ENCODE peak calls at places on chromosome 14, in six cellular contexts. One of them, this sample, is unnamed.

GRCh38 chr14:64225156-64225757 is 68.9 kb downstream of the ESR2 start:
- DNase-seq in CD8-positive, alpha-beta T cell: no peak
- DNase-seq in CD14-positive monocyte: no peak
- DNase-seq in WERI-Rb-1: no peak
- DNase-seq in choroid plexus epithelial cell: no peak
- DNase-seq in PC-3: no peak
- DNase-seq in this sample: no peak

GRCh38 chr14:49982522-49982951 is 89.7 kb downstream of the ARF6 start:
- DNase-seq in WERI-Rb-1: no peak
- DNase-seq in CD8-positive, alpha-beta T cell: no peak
- DNase-seq in CD14-positive monocyte: no peak
- DNase-seq in PC-3: no peak
- DNase-seq in choroid plexus epithelial cell: peak
- DNase-seq in this sample: no peak

GRCh38 chr14:68463705-68464104 is 329.2 kb downstream of the ZFP36L1 start:
- DNase-seq in PC-3: peak
- DNase-seq in CD8-positive, alpha-beta T cell: no peak
- DNase-seq in CD14-positive monocyte: no peak
- DNase-seq in choroid plexus epithelial cell: no peak
- DNase-seq in WERI-Rb-1: no peak
- DNase-seq in this sample: no peak

GRCh38 chr14:106790189-106791036 is 1264.0 kb downstream of the TMEM121 start:
- DNase-seq in choroid plexus epithelial cell: peak
- DNase-seq in PC-3: peak
- DNase-seq in CD14-positive monocyte: peak
- DNase-seq in WERI-Rb-1: peak
- DNase-seq in CD8-positive, alpha-beta T cell: peak
- DNase-seq in this sample: no peak

GRCh38 chr14:103889313-103890051 is 38.8 kb upstream of the TDRD9 start:
- DNase-seq in CD8-positive, alpha-beta T cell: no peak
- DNase-seq in choroid plexus epithelial cell: peak
- DNase-seq in PC-3: peak
- DNase-seq in WERI-Rb-1: no peak
- DNase-seq in CD14-positive monocyte: no peak
- DNase-seq in this sample: no peak

GRCh38 chr14:103483600-103483999 is 39.0 kb downstream of the CKB start:
- DNase-seq in choroid plexus epithelial cell: peak
- DNase-seq in PC-3: peak
- DNase-seq in WERI-Rb-1: no peak
- DNase-seq in CD14-positive monocyte: no peak
- DNase-seq in CD8-positive, alpha-beta T cell: no peak
- DNase-seq in this sample: no peak

GRCh38 chr14:22492601-22493000 is 96.4 kb downstream of the DAD1 start:
- DNase-seq in WERI-Rb-1: no peak
- DNase-seq in CD14-positive monocyte: no peak
- DNase-seq in PC-3: no peak
- DNase-seq in choroid plexus epithelial cell: no peak
- DNase-seq in CD8-positive, alpha-beta T cell: no peak
- DNase-seq in this sample: no peak

GRCh38 chr14:54108481-54109471 is 152.2 kb upstream of the BMP4 start:
- DNase-seq in PC-3: peak
- DNase-seq in CD8-positive, alpha-beta T cell: no peak
- DNase-seq in CD14-positive monocyte: no peak
- DNase-seq in choroid plexus epithelial cell: peak
- DNase-seq in WERI-Rb-1: no peak
- DNase-seq in this sample: no peak

GRCh38 chr14:99478133-99478532 is 2.5 kb downstream of the SETD3 start:
- DNase-seq in CD14-positive monocyte: no peak
- DNase-seq in choroid plexus epithelial cell: no peak
- DNase-seq in PC-3: no peak
- DNase-seq in WERI-Rb-1: no peak
- DNase-seq in CD8-positive, alpha-beta T cell: no peak
- DNase-seq in this sample: no peak

GRCh38 chr14:55713496-55713895 is 133.5 kb downstream of the KTN1 start:
- DNase-seq in CD14-positive monocyte: no peak
- DNase-seq in CD8-positive, alpha-beta T cell: no peak
- DNase-seq in WERI-Rb-1: no peak
- DNase-seq in choroid plexus epithelial cell: no peak
- DNase-seq in PC-3: no peak
- DNase-seq in this sample: no peak

GRCh38 chr14:49946320-49947141 is 53.6 kb downstream of the ARF6 start:
- DNase-seq in WERI-Rb-1: no peak
- DNase-seq in CD8-positive, alpha-beta T cell: no peak
- DNase-seq in CD14-positive monocyte: no peak
- DNase-seq in choroid plexus epithelial cell: peak
- DNase-seq in PC-3: peak
- DNase-seq in this sample: no peak

GRCh38 chr14:51370758-51371386 is 130.8 kb downstream of the TMX1 start:
- DNase-seq in PC-3: peak
- DNase-seq in CD14-positive monocyte: no peak
- DNase-seq in WERI-Rb-1: peak
- DNase-seq in choroid plexus epithelial cell: peak
- DNase-seq in CD8-positive, alpha-beta T cell: no peak
- DNase-seq in this sample: no peak

GRCh38 chr14:24880689-24881088 is 169.3 kb downstream of the STXBP6 start:
- DNase-seq in WERI-Rb-1: no peak
- DNase-seq in PC-3: no peak
- DNase-seq in choroid plexus epithelial cell: peak
- DNase-seq in CD8-positive, alpha-beta T cell: no peak
- DNase-seq in CD14-positive monocyte: no peak
- DNase-seq in this sample: no peak

GRCh38 chr14:95623195-95623594 is 63.0 kb upstream of the TCL1B start:
- DNase-seq in choroid plexus epithelial cell: no peak
- DNase-seq in WERI-Rb-1: no peak
- DNase-seq in CD8-positive, alpha-beta T cell: no peak
- DNase-seq in CD14-positive monocyte: no peak
- DNase-seq in PC-3: no peak
- DNase-seq in this sample: no peak

GRCh38 chr14:25014440-25014839 is 35.5 kb downstream of the STXBP6 start:
- DNase-seq in choroid plexus epithelial cell: peak
- DNase-seq in WERI-Rb-1: no peak
- DNase-seq in PC-3: no peak
- DNase-seq in CD14-positive monocyte: no peak
- DNase-seq in CD8-positive, alpha-beta T cell: no peak
- DNase-seq in this sample: no peak

GRCh38 chr14:53890611-53891091 is 66.0 kb downstream of the BMP4 start:
- DNase-seq in PC-3: no peak
- DNase-seq in CD14-positive monocyte: no peak
- DNase-seq in WERI-Rb-1: no peak
- DNase-seq in choroid plexus epithelial cell: no peak
- DNase-seq in CD8-positive, alpha-beta T cell: no peak
- DNase-seq in this sample: no peak

GRCh38 chr14:37170237-37170636 is 2.2 kb downstream of the SLC25A21 start:
- DNase-seq in CD8-positive, alpha-beta T cell: no peak
- DNase-seq in choroid plexus epithelial cell: no peak
- DNase-seq in CD14-positive monocyte: no peak
- DNase-seq in PC-3: no peak
- DNase-seq in WERI-Rb-1: no peak
- DNase-seq in this sample: no peak

GRCh38 chr14:63045612-63046320 is 508 bp upstream of the KCNH5 start:
- DNase-seq in choroid plexus epithelial cell: peak
- DNase-seq in CD8-positive, alpha-beta T cell: no peak
- DNase-seq in CD14-positive monocyte: no peak
- DNase-seq in PC-3: no peak
- DNase-seq in WERI-Rb-1: peak
- DNase-seq in this sample: peak

GRCh38 chr14:59507063-59507751 is 22.9 kb downstream of the JKAMP start:
- DNase-seq in CD14-positive monocyte: no peak
- DNase-seq in WERI-Rb-1: peak
- DNase-seq in PC-3: peak
- DNase-seq in CD8-positive, alpha-beta T cell: peak
- DNase-seq in choroid plexus epithelial cell: peak
- DNase-seq in this sample: no peak

GRCh38 chr14:37697489-37698121 is 102.2 kb downstream of the TTC6 start:
- DNase-seq in PC-3: peak
- DNase-seq in CD14-positive monocyte: no peak
- DNase-seq in CD8-positive, alpha-beta T cell: no peak
- DNase-seq in WERI-Rb-1: no peak
- DNase-seq in choroid plexus epithelial cell: peak
- DNase-seq in this sample: no peak

GRCh38 chr14:86723254-86723624 is 1193.3 kb downstream of the FLRT2 start:
- DNase-seq in WERI-Rb-1: no peak
- DNase-seq in CD14-positive monocyte: no peak
- DNase-seq in PC-3: no peak
- DNase-seq in choroid plexus epithelial cell: no peak
- DNase-seq in CD8-positive, alpha-beta T cell: no peak
- DNase-seq in this sample: no peak

GRCh38 chr14:63273091-63273490 is 45.6 kb downstream of the GPHB5 start:
- DNase-seq in CD14-positive monocyte: no peak
- DNase-seq in CD8-positive, alpha-beta T cell: no peak
- DNase-seq in WERI-Rb-1: no peak
- DNase-seq in choroid plexus epithelial cell: no peak
- DNase-seq in PC-3: no peak
- DNase-seq in this sample: no peak

GRCh38 chr14:89619616-89620273 is 202.7 kb upstream of the FOXN3 start:
- DNase-seq in CD14-positive monocyte: no peak
- DNase-seq in CD8-positive, alpha-beta T cell: no peak
- DNase-seq in choroid plexus epithelial cell: no peak
- DNase-seq in WERI-Rb-1: no peak
- DNase-seq in PC-3: no peak
- DNase-seq in this sample: no peak

GRCh38 chr14:60051690-60052324 is 39.9 kb upstream of the PCNX4 start:
- DNase-seq in CD14-positive monocyte: no peak
- DNase-seq in choroid plexus epithelial cell: peak
- DNase-seq in PC-3: no peak
- DNase-seq in CD8-positive, alpha-beta T cell: peak
- DNase-seq in WERI-Rb-1: no peak
- DNase-seq in this sample: no peak

GRCh38 chr14:53124778-53125177 is 28.3 kb downstream of the DDHD1 start:
- DNase-seq in CD14-positive monocyte: no peak
- DNase-seq in WERI-Rb-1: peak
- DNase-seq in choroid plexus epithelial cell: no peak
- DNase-seq in PC-3: no peak
- DNase-seq in CD8-positive, alpha-beta T cell: no peak
- DNase-seq in this sample: no peak

DNA sequence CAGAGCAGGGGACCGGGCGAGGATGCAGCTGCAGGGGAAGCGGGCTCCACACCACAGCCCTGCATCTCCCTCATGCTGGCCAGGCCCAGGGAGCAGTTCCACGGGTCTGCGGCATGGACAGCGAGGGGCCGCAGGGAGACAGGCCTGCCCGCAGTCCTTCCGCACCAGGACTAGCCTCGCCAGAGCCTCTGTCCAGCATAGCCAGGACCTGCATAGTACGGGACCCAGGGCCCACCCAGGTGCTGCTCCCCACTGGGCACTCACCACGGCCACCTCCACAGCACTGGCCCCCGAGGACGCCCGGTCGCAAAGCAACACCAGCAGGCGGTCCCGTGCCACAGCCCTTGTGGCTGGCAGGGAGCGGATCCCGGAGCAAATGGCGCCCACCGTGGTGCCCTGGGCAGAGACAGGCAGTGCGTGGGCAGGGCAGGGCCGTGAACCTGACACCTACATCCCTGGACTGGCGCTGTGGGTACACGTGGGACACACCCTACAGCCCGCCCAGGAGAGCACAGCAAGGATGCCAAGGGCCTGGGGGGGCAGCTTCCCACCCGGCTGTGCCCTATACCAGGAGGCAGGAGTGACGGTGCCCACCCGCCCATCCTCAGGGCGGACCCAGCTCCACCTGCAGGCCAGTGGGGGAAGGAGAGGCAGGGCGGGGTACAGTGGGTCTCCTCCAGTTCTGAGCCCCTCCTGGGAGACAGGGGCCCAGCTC is 23.8 kb downstream of the JAG2 start:
- DNase-seq in choroid plexus epithelial cell: no peak
- DNase-seq in CD14-positive monocyte: peak
- DNase-seq in PC-3: no peak
- DNase-seq in WERI-Rb-1: peak
- DNase-seq in CD8-positive, alpha-beta T cell: no peak
- DNase-seq in this sample: peak
- TF ChIP-seq CTCF in choroid plexus epithelial cell: peak
- TF ChIP-seq CTCF in CD14-positive monocyte: no peak
- TF ChIP-seq CTCF in PC-3: peak
- TF ChIP-seq CTCF in WERI-Rb-1: peak
- TF ChIP-seq CTCF in CD8-positive, alpha-beta T cell: no peak
- TF ChIP-seq CTCF in this sample: peak

GRCh38 chr14:94005324-94005723 is 8.2 kb downstream of the CCDC197 start:
- DNase-seq in PC-3: peak
- DNase-seq in CD14-positive monocyte: no peak
- DNase-seq in WERI-Rb-1: no peak
- DNase-seq in choroid plexus epithelial cell: peak
- DNase-seq in CD8-positive, alpha-beta T cell: no peak
- DNase-seq in this sample: no peak
- TF ChIP-seq CTCF in PC-3: peak
- TF ChIP-seq CTCF in CD14-positive monocyte: peak
- TF ChIP-seq CTCF in WERI-Rb-1: peak
- TF ChIP-seq CTCF in choroid plexus epithelial cell: peak
- TF ChIP-seq CTCF in CD8-positive, alpha-beta T cell: peak
- TF ChIP-seq CTCF in this sample: peak

DNA sequence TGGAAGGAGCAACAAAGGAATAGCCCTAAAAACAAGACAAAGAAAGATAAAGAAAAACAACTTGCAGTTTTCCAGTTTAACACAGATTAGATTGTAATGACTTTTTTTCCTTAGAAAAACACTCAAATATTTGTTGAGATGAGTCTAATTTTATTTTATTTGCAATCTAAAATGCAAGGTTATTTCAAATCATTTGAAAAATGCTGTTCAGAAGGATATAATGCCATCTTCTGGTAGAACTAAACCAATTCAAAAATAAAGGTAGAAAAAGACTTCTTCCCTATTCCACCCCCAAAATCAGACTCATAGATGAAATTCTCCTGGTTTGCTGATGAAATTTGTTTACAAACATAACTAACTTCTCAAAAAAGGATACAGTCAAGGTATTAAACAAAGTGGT is 84.5 kb upstream of the TTC7B start:
- DNase-seq in choroid plexus epithelial cell: peak
- DNase-seq in PC-3: peak
- DNase-seq in WERI-Rb-1: no peak
- DNase-seq in CD8-positive, alpha-beta T cell: no peak
- DNase-seq in CD14-positive monocyte: no peak
- DNase-seq in this sample: no peak
- TF ChIP-seq CTCF in choroid plexus epithelial cell: peak
- TF ChIP-seq CTCF in PC-3: peak
- TF ChIP-seq CTCF in WERI-Rb-1: no peak
- TF ChIP-seq CTCF in CD8-positive, alpha-beta T cell: no peak
- TF ChIP-seq CTCF in CD14-positive monocyte: no peak
- TF ChIP-seq CTCF in this sample: peak

GRCh38 chr14:77979666-77980351 is 179.9 kb downstream of the ADCK1 start:
- DNase-seq in CD14-positive monocyte: no peak
- DNase-seq in choroid plexus epithelial cell: no peak
- DNase-seq in WERI-Rb-1: peak
- DNase-seq in PC-3: peak
- DNase-seq in CD8-positive, alpha-beta T cell: no peak
- DNase-seq in this sample: no peak
- TF ChIP-seq CTCF in CD14-positive monocyte: no peak
- TF ChIP-seq CTCF in choroid plexus epithelial cell: peak
- TF ChIP-seq CTCF in WERI-Rb-1: peak
- TF ChIP-seq CTCF in PC-3: no peak
- TF ChIP-seq CTCF in CD8-positive, alpha-beta T cell: no peak
- TF ChIP-seq CTCF in this sample: no peak

GRCh38 chr14:65387628-65388027 is 24.9 kb upstream of the FUT8 start:
- DNase-seq in WERI-Rb-1: no peak
- DNase-seq in PC-3: no peak
- DNase-seq in CD14-positive monocyte: no peak
- DNase-seq in choroid plexus epithelial cell: no peak
- DNase-seq in CD8-positive, alpha-beta T cell: no peak
- DNase-seq in this sample: no peak
- TF ChIP-seq CTCF in WERI-Rb-1: no peak
- TF ChIP-seq CTCF in PC-3: no peak
- TF ChIP-seq CTCF in CD14-positive monocyte: no peak
- TF ChIP-seq CTCF in choroid plexus epithelial cell: no peak
- TF ChIP-seq CTCF in CD8-positive, alpha-beta T cell: no peak
- TF ChIP-seq CTCF in this sample: no peak